ENCODE peak calls at places on chromosomes 4 and X, in eight cellular contexts. One of them, this sample, is unnamed.

GRCh38 chr4:78468272-78468671 is 83.3 kb upstream of the ANXA3 start:
- DNase-seq in GDM1: no peak
- DNase-seq in DMS153: no peak
- DNase-seq in hippocampal formation: no peak
- DNase-seq in stomach: no peak
- DNase-seq in activated naive CD4-positive, alpha-beta T cell treated with anti-CD3 and anti-CD28 coated beads for 36 hours: no peak
- DNase-seq in activated naive CD8-positive, alpha-beta T cell treated with anti-CD3 and anti-CD28 coated beads, Interleukin-2, amount 50 U/mL, for 24 hours: no peak
- DNase-seq in brain pericyte: no peak
- DNase-seq in this sample: no peak

GRCh38 chr4:123599920-123600394 is 203.4 kb downstream of the SPRY1 start:
- DNase-seq in brain pericyte: no peak
- DNase-seq in GDM1: peak; percentile 93
- DNase-seq in stomach: peak; percentile 62
- DNase-seq in DMS153: peak; percentile 90
- DNase-seq in activated naive CD8-positive, alpha-beta T cell treated with anti-CD3 and anti-CD28 coated beads, Interleukin-2, amount 50 U/mL, for 24 hours: peak; percentile 51
- DNase-seq in activated naive CD4-positive, alpha-beta T cell treated with anti-CD3 and anti-CD28 coated beads for 36 hours: peak; percentile 48
- DNase-seq in hippocampal formation: peak; percentile 60
- DNase-seq in this sample: peak; percentile 95

GRCh38 chr4:29852537-29852936 is 867.6 kb upstream of the PCDH7 start:
- DNase-seq in hippocampal formation: no peak
- DNase-seq in activated naive CD4-positive, alpha-beta T cell treated with anti-CD3 and anti-CD28 coated beads for 36 hours: no peak
- DNase-seq in brain pericyte: no peak
- DNase-seq in DMS153: peak; percentile 62
- DNase-seq in GDM1: no peak
- DNase-seq in activated naive CD8-positive, alpha-beta T cell treated with anti-CD3 and anti-CD28 coated beads, Interleukin-2, amount 50 U/mL, for 24 hours: no peak
- DNase-seq in stomach: no peak
- DNase-seq in this sample: no peak

GRCh38 chr4:7892212-7893019 is 47.2 kb downstream of the AFAP1 start:
- DNase-seq in stomach: no peak
- DNase-seq in brain pericyte: peak; percentile 91
- DNase-seq in hippocampal formation: no peak
- DNase-seq in activated naive CD8-positive, alpha-beta T cell treated with anti-CD3 and anti-CD28 coated beads, Interleukin-2, amount 50 U/mL, for 24 hours: no peak
- DNase-seq in GDM1: no peak
- DNase-seq in activated naive CD4-positive, alpha-beta T cell treated with anti-CD3 and anti-CD28 coated beads for 36 hours: no peak
- DNase-seq in DMS153: no peak
- DNase-seq in this sample: no peak

GRCh38 chr4:94701606-94702300 is 56.0 kb upstream of the BMPR1B start:
- DNase-seq in activated naive CD4-positive, alpha-beta T cell treated with anti-CD3 and anti-CD28 coated beads for 36 hours: no peak
- DNase-seq in activated naive CD8-positive, alpha-beta T cell treated with anti-CD3 and anti-CD28 coated beads, Interleukin-2, amount 50 U/mL, for 24 hours: no peak
- DNase-seq in stomach: no peak
- DNase-seq in GDM1: no peak
- DNase-seq in DMS153: no peak
- DNase-seq in brain pericyte: no peak
- DNase-seq in hippocampal formation: no peak
- DNase-seq in this sample: no peak

GRCh38 chr4:34878961-34879360 is 1365.4 kb downstream of the ARAP2 start:
- DNase-seq in activated naive CD4-positive, alpha-beta T cell treated with anti-CD3 and anti-CD28 coated beads for 36 hours: no peak
- DNase-seq in GDM1: no peak
- DNase-seq in hippocampal formation: no peak
- DNase-seq in brain pericyte: no peak
- DNase-seq in stomach: no peak
- DNase-seq in activated naive CD8-positive, alpha-beta T cell treated with anti-CD3 and anti-CD28 coated beads, Interleukin-2, amount 50 U/mL, for 24 hours: no peak
- DNase-seq in DMS153: no peak
- DNase-seq in this sample: no peak

GRCh38 chr4:120156115-120156718 is 89.6 kb upstream of the MAD2L1 start:
- DNase-seq in stomach: no peak
- DNase-seq in activated naive CD4-positive, alpha-beta T cell treated with anti-CD3 and anti-CD28 coated beads for 36 hours: peak; percentile 32
- DNase-seq in DMS153: peak; percentile 36
- DNase-seq in brain pericyte: peak; percentile 37
- DNase-seq in activated naive CD8-positive, alpha-beta T cell treated with anti-CD3 and anti-CD28 coated beads, Interleukin-2, amount 50 U/mL, for 24 hours: peak; percentile 2
- DNase-seq in GDM1: peak; percentile 1
- DNase-seq in hippocampal formation: no peak
- DNase-seq in this sample: peak; percentile 57

GRCh38 chr4:189815404-189816192 is 125.1 kb upstream of the FRG1 start:
- DNase-seq in brain pericyte: no peak
- DNase-seq in hippocampal formation: no peak
- DNase-seq in stomach: no peak
- DNase-seq in DMS153: no peak
- DNase-seq in activated naive CD4-positive, alpha-beta T cell treated with anti-CD3 and anti-CD28 coated beads for 36 hours: no peak
- DNase-seq in activated naive CD8-positive, alpha-beta T cell treated with anti-CD3 and anti-CD28 coated beads, Interleukin-2, amount 50 U/mL, for 24 hours: no peak
- DNase-seq in GDM1: no peak
- DNase-seq in this sample: no peak

GRCh38 chrX:17669891-17670290 is 67.4 kb upstream of the SCML1 start:
- DNase-seq in brain pericyte: no peak
- DNase-seq in hippocampal formation: peak; percentile 10
- DNase-seq in DMS153: no peak
- DNase-seq in activated naive CD4-positive, alpha-beta T cell treated with anti-CD3 and anti-CD28 coated beads for 36 hours: no peak
- DNase-seq in GDM1: no peak
- DNase-seq in stomach: no peak
- DNase-seq in activated naive CD8-positive, alpha-beta T cell treated with anti-CD3 and anti-CD28 coated beads, Interleukin-2, amount 50 U/mL, for 24 hours: no peak
- DNase-seq in this sample: no peak

GRCh38 chr4:153451931-153452660 is 14.1 kb upstream of the TMEM131L start:
- DNase-seq in hippocampal formation: no peak
- DNase-seq in activated naive CD4-positive, alpha-beta T cell treated with anti-CD3 and anti-CD28 coated beads for 36 hours: no peak
- DNase-seq in activated naive CD8-positive, alpha-beta T cell treated with anti-CD3 and anti-CD28 coated beads, Interleukin-2, amount 50 U/mL, for 24 hours: no peak
- DNase-seq in DMS153: no peak
- DNase-seq in GDM1: no peak
- DNase-seq in brain pericyte: peak; percentile 68
- DNase-seq in stomach: no peak
- DNase-seq in this sample: peak; percentile 85

GRCh38 chr4:24262084-24262483 is 322.3 kb downstream of the DHX15 start:
- DNase-seq in activated naive CD4-positive, alpha-beta T cell treated with anti-CD3 and anti-CD28 coated beads for 36 hours: no peak
- DNase-seq in brain pericyte: no peak
- DNase-seq in activated naive CD8-positive, alpha-beta T cell treated with anti-CD3 and anti-CD28 coated beads, Interleukin-2, amount 50 U/mL, for 24 hours: no peak
- DNase-seq in hippocampal formation: no peak
- DNase-seq in DMS153: no peak
- DNase-seq in GDM1: no peak
- DNase-seq in stomach: no peak
- DNase-seq in this sample: no peak

GRCh38 chr4:113113151-113113550 is 63.7 kb downstream of the ANK2 start:
- DNase-seq in activated naive CD8-positive, alpha-beta T cell treated with anti-CD3 and anti-CD28 coated beads, Interleukin-2, amount 50 U/mL, for 24 hours: no peak
- DNase-seq in hippocampal formation: no peak
- DNase-seq in brain pericyte: no peak
- DNase-seq in activated naive CD4-positive, alpha-beta T cell treated with anti-CD3 and anti-CD28 coated beads for 36 hours: no peak
- DNase-seq in GDM1: no peak
- DNase-seq in stomach: no peak
- DNase-seq in DMS153: no peak
- DNase-seq in this sample: no peak

GRCh38 chr4:122930877-122931276 is 8.5 kb upstream of the NUDT6 start:
- DNase-seq in brain pericyte: no peak
- DNase-seq in stomach: no peak
- DNase-seq in hippocampal formation: no peak
- DNase-seq in activated naive CD8-positive, alpha-beta T cell treated with anti-CD3 and anti-CD28 coated beads, Interleukin-2, amount 50 U/mL, for 24 hours: no peak
- DNase-seq in activated naive CD4-positive, alpha-beta T cell treated with anti-CD3 and anti-CD28 coated beads for 36 hours: no peak
- DNase-seq in DMS153: no peak
- DNase-seq in GDM1: no peak
- DNase-seq in this sample: peak; percentile 58

GRCh38 chrX:39611468-39611867 is 486.3 kb downstream of the BCOR start:
- DNase-seq in brain pericyte: no peak
- DNase-seq in activated naive CD4-positive, alpha-beta T cell treated with anti-CD3 and anti-CD28 coated beads for 36 hours: no peak
- DNase-seq in activated naive CD8-positive, alpha-beta T cell treated with anti-CD3 and anti-CD28 coated beads, Interleukin-2, amount 50 U/mL, for 24 hours: no peak
- DNase-seq in stomach: no peak
- DNase-seq in hippocampal formation: no peak
- DNase-seq in DMS153: no peak
- DNase-seq in GDM1: no peak
- DNase-seq in this sample: no peak

GRCh38 chrX:37627602-37628001 is 56.1 kb downstream of the LANCL3 start:
- DNase-seq in brain pericyte: no peak
- DNase-seq in activated naive CD8-positive, alpha-beta T cell treated with anti-CD3 and anti-CD28 coated beads, Interleukin-2, amount 50 U/mL, for 24 hours: no peak
- DNase-seq in DMS153: no peak
- DNase-seq in activated naive CD4-positive, alpha-beta T cell treated with anti-CD3 and anti-CD28 coated beads for 36 hours: no peak
- DNase-seq in stomach: peak; percentile 83
- DNase-seq in GDM1: no peak
- DNase-seq in hippocampal formation: no peak
- DNase-seq in this sample: no peak

GRCh38 chrX:120301497-120301896 is 9.8 kb downstream of the TMEM255A start:
- DNase-seq in DMS153: no peak
- DNase-seq in brain pericyte: no peak
- DNase-seq in GDM1: no peak
- DNase-seq in hippocampal formation: no peak
- DNase-seq in activated naive CD8-positive, alpha-beta T cell treated with anti-CD3 and anti-CD28 coated beads, Interleukin-2, amount 50 U/mL, for 24 hours: no peak
- DNase-seq in stomach: no peak
- DNase-seq in activated naive CD4-positive, alpha-beta T cell treated with anti-CD3 and anti-CD28 coated beads for 36 hours: no peak
- DNase-seq in this sample: no peak

GRCh38 chrX:12011075-12011474 is 127.2 kb upstream of the FRMPD4 start:
- DNase-seq in stomach: no peak
- DNase-seq in activated naive CD8-positive, alpha-beta T cell treated with anti-CD3 and anti-CD28 coated beads, Interleukin-2, amount 50 U/mL, for 24 hours: no peak
- DNase-seq in GDM1: no peak
- DNase-seq in activated naive CD4-positive, alpha-beta T cell treated with anti-CD3 and anti-CD28 coated beads for 36 hours: no peak
- DNase-seq in brain pericyte: no peak
- DNase-seq in hippocampal formation: no peak
- DNase-seq in DMS153: no peak
- DNase-seq in this sample: no peak

GRCh38 chrX:134512566-134512965 is 52.6 kb downstream of the HPRT1 start:
- DNase-seq in activated naive CD8-positive, alpha-beta T cell treated with anti-CD3 and anti-CD28 coated beads, Interleukin-2, amount 50 U/mL, for 24 hours: no peak
- DNase-seq in brain pericyte: no peak
- DNase-seq in hippocampal formation: no peak
- DNase-seq in GDM1: no peak
- DNase-seq in stomach: no peak
- DNase-seq in DMS153: no peak
- DNase-seq in activated naive CD4-positive, alpha-beta T cell treated with anti-CD3 and anti-CD28 coated beads for 36 hours: no peak
- DNase-seq in this sample: no peak

GRCh38 chrX:41922694-41923171 is 621 bp downstream of the CASK start:
- DNase-seq in activated naive CD8-positive, alpha-beta T cell treated with anti-CD3 and anti-CD28 coated beads, Interleukin-2, amount 50 U/mL, for 24 hours: peak; percentile 14
- DNase-seq in GDM1: no peak
- DNase-seq in hippocampal formation: peak; percentile 1
- DNase-seq in activated naive CD4-positive, alpha-beta T cell treated with anti-CD3 and anti-CD28 coated beads for 36 hours: peak; percentile 23
- DNase-seq in stomach: no peak
- DNase-seq in brain pericyte: no peak
- DNase-seq in DMS153: no peak
- DNase-seq in this sample: no peak

GRCh38 chrX:134732676-134733075 is 74.4 kb upstream of the PLAC1 start:
- DNase-seq in DMS153: no peak
- DNase-seq in brain pericyte: no peak
- DNase-seq in stomach: no peak
- DNase-seq in activated naive CD4-positive, alpha-beta T cell treated with anti-CD3 and anti-CD28 coated beads for 36 hours: no peak
- DNase-seq in hippocampal formation: no peak
- DNase-seq in GDM1: no peak
- DNase-seq in activated naive CD8-positive, alpha-beta T cell treated with anti-CD3 and anti-CD28 coated beads, Interleukin-2, amount 50 U/mL, for 24 hours: no peak
- DNase-seq in this sample: no peak

GRCh38 chr4:38612996-38613395 is 51.0 kb upstream of the KLF3 start:
- DNase-seq in GDM1: no peak
- DNase-seq in hippocampal formation: no peak
- DNase-seq in stomach: no peak
- DNase-seq in DMS153: peak; percentile 22
- DNase-seq in activated naive CD4-positive, alpha-beta T cell treated with anti-CD3 and anti-CD28 coated beads for 36 hours: no peak
- DNase-seq in activated naive CD8-positive, alpha-beta T cell treated with anti-CD3 and anti-CD28 coated beads, Interleukin-2, amount 50 U/mL, for 24 hours: no peak
- DNase-seq in brain pericyte: no peak
- DNase-seq in this sample: no peak

GRCh38 chr4:139015948-139016451 is 419 bp downstream of the NOCT start:
- DNase-seq in hippocampal formation: peak; percentile 31
- DNase-seq in GDM1: no peak
- DNase-seq in activated naive CD8-positive, alpha-beta T cell treated with anti-CD3 and anti-CD28 coated beads, Interleukin-2, amount 50 U/mL, for 24 hours: peak; percentile 47
- DNase-seq in DMS153: no peak
- DNase-seq in stomach: peak; percentile 56
- DNase-seq in activated naive CD4-positive, alpha-beta T cell treated with anti-CD3 and anti-CD28 coated beads for 36 hours: peak; percentile 52
- DNase-seq in brain pericyte: no peak
- DNase-seq in this sample: no peak

GRCh38 chrX:154064637-154065435 is 32.7 kb downstream of the MECP2 start:
- DNase-seq in hippocampal formation: no peak
- DNase-seq in stomach: no peak
- DNase-seq in activated naive CD8-positive, alpha-beta T cell treated with anti-CD3 and anti-CD28 coated beads, Interleukin-2, amount 50 U/mL, for 24 hours: no peak
- DNase-seq in GDM1: no peak
- DNase-seq in DMS153: no peak
- DNase-seq in brain pericyte: no peak
- DNase-seq in activated naive CD4-positive, alpha-beta T cell treated with anti-CD3 and anti-CD28 coated beads for 36 hours: no peak
- DNase-seq in this sample: no peak

GRCh38 chr4:148694702-148695101 is 252.5 kb upstream of the NR3C2 start:
- DNase-seq in activated naive CD8-positive, alpha-beta T cell treated with anti-CD3 and anti-CD28 coated beads, Interleukin-2, amount 50 U/mL, for 24 hours: no peak
- DNase-seq in DMS153: no peak
- DNase-seq in hippocampal formation: no peak
- DNase-seq in GDM1: no peak
- DNase-seq in brain pericyte: no peak
- DNase-seq in stomach: no peak
- DNase-seq in activated naive CD4-positive, alpha-beta T cell treated with anti-CD3 and anti-CD28 coated beads for 36 hours: no peak
- DNase-seq in this sample: no peak

GRCh38 chrX:108811891-108812290 is 75.5 kb upstream of the IRS4 start:
- DNase-seq in brain pericyte: no peak
- DNase-seq in hippocampal formation: no peak
- DNase-seq in activated naive CD4-positive, alpha-beta T cell treated with anti-CD3 and anti-CD28 coated beads for 36 hours: no peak
- DNase-seq in activated naive CD8-positive, alpha-beta T cell treated with anti-CD3 and anti-CD28 coated beads, Interleukin-2, amount 50 U/mL, for 24 hours: no peak
- DNase-seq in GDM1: no peak
- DNase-seq in DMS153: no peak
- DNase-seq in stomach: no peak
- DNase-seq in this sample: no peak

GRCh38 chr4:4519296-4519898 is 22.5 kb downstream of the STX18 start:
- DNase-seq in GDM1: no peak
- DNase-seq in activated naive CD8-positive, alpha-beta T cell treated with anti-CD3 and anti-CD28 coated beads, Interleukin-2, amount 50 U/mL, for 24 hours: no peak
- DNase-seq in stomach: no peak
- DNase-seq in DMS153: no peak
- DNase-seq in activated naive CD4-positive, alpha-beta T cell treated with anti-CD3 and anti-CD28 coated beads for 36 hours: no peak
- DNase-seq in brain pericyte: no peak
- DNase-seq in hippocampal formation: no peak
- DNase-seq in this sample: no peak

GRCh38 chr4:155602351-155603140 is 64.1 kb upstream of the GUCY1A1 start:
- DNase-seq in activated naive CD8-positive, alpha-beta T cell treated with anti-CD3 and anti-CD28 coated beads, Interleukin-2, amount 50 U/mL, for 24 hours: no peak
- DNase-seq in brain pericyte: no peak
- DNase-seq in activated naive CD4-positive, alpha-beta T cell treated with anti-CD3 and anti-CD28 coated beads for 36 hours: no peak
- DNase-seq in stomach: no peak
- DNase-seq in DMS153: no peak
- DNase-seq in GDM1: no peak
- DNase-seq in hippocampal formation: no peak
- DNase-seq in this sample: no peak

GRCh38 chrX:28170713-28171112 is 189.5 kb upstream of the DCAF8L1 start:
- DNase-seq in GDM1: no peak
- DNase-seq in brain pericyte: no peak
- DNase-seq in activated naive CD8-positive, alpha-beta T cell treated with anti-CD3 and anti-CD28 coated beads, Interleukin-2, amount 50 U/mL, for 24 hours: no peak
- DNase-seq in hippocampal formation: no peak
- DNase-seq in DMS153: no peak
- DNase-seq in stomach: no peak
- DNase-seq in activated naive CD4-positive, alpha-beta T cell treated with anti-CD3 and anti-CD28 coated beads for 36 hours: no peak
- DNase-seq in this sample: no peak

GRCh38 chr4:7842384-7843279 is 97.0 kb downstream of the AFAP1 start:
- DNase-seq in activated naive CD4-positive, alpha-beta T cell treated with anti-CD3 and anti-CD28 coated beads for 36 hours: no peak
- DNase-seq in hippocampal formation: no peak
- DNase-seq in brain pericyte: no peak
- DNase-seq in activated naive CD8-positive, alpha-beta T cell treated with anti-CD3 and anti-CD28 coated beads, Interleukin-2, amount 50 U/mL, for 24 hours: no peak
- DNase-seq in stomach: no peak
- DNase-seq in DMS153: no peak
- DNase-seq in GDM1: no peak
- DNase-seq in this sample: no peak

GRCh38 chrX:152847281-152847680 is 16.4 kb downstream of the NSDHL start:
- DNase-seq in brain pericyte: no peak
- DNase-seq in activated naive CD8-positive, alpha-beta T cell treated with anti-CD3 and anti-CD28 coated beads, Interleukin-2, amount 50 U/mL, for 24 hours: no peak
- DNase-seq in DMS153: no peak
- DNase-seq in GDM1: peak; percentile 1
- DNase-seq in activated naive CD4-positive, alpha-beta T cell treated with anti-CD3 and anti-CD28 coated beads for 36 hours: no peak
- DNase-seq in hippocampal formation: no peak
- DNase-seq in stomach: no peak
- DNase-seq in this sample: no peak

GRCh38 chr4:70399319-70399718 is 1.6 kb downstream of the OPRPN start:
- DNase-seq in brain pericyte: no peak
- DNase-seq in hippocampal formation: no peak
- DNase-seq in DMS153: no peak
- DNase-seq in activated naive CD8-positive, alpha-beta T cell treated with anti-CD3 and anti-CD28 coated beads, Interleukin-2, amount 50 U/mL, for 24 hours: no peak
- DNase-seq in activated naive CD4-positive, alpha-beta T cell treated with anti-CD3 and anti-CD28 coated beads for 36 hours: no peak
- DNase-seq in stomach: no peak
- DNase-seq in GDM1: no peak
- DNase-seq in this sample: no peak

GRCh38 chr4:14841801-14842748 is 160.2 kb upstream of the CPEB2 start:
- DNase-seq in stomach: peak; percentile 61
- DNase-seq in activated naive CD8-positive, alpha-beta T cell treated with anti-CD3 and anti-CD28 coated beads, Interleukin-2, amount 50 U/mL, for 24 hours: no peak
- DNase-seq in brain pericyte: no peak
- DNase-seq in hippocampal formation: no peak
- DNase-seq in activated naive CD4-positive, alpha-beta T cell treated with anti-CD3 and anti-CD28 coated beads for 36 hours: no peak
- DNase-seq in DMS153: peak; percentile 64
- DNase-seq in GDM1: no peak
- DNase-seq in this sample: no peak

GRCh38 chr4:86927843-86928395 is 6.9 kb upstream of the AFF1 start:
- DNase-seq in activated naive CD8-positive, alpha-beta T cell treated with anti-CD3 and anti-CD28 coated beads, Interleukin-2, amount 50 U/mL, for 24 hours: no peak
- DNase-seq in hippocampal formation: no peak
- DNase-seq in activated naive CD4-positive, alpha-beta T cell treated with anti-CD3 and anti-CD28 coated beads for 36 hours: peak; percentile 55
- DNase-seq in DMS153: no peak
- DNase-seq in GDM1: no peak
- DNase-seq in stomach: no peak
- DNase-seq in brain pericyte: peak; percentile 32
- DNase-seq in this sample: peak; percentile 51

GRCh38 chrX:133365886-133366611 is 49.2 kb downstream of the GPC4 start:
- DNase-seq in hippocampal formation: no peak
- DNase-seq in activated naive CD8-positive, alpha-beta T cell treated with anti-CD3 and anti-CD28 coated beads, Interleukin-2, amount 50 U/mL, for 24 hours: no peak
- DNase-seq in DMS153: no peak
- DNase-seq in brain pericyte: no peak
- DNase-seq in GDM1: no peak
- DNase-seq in activated naive CD4-positive, alpha-beta T cell treated with anti-CD3 and anti-CD28 coated beads for 36 hours: no peak
- DNase-seq in stomach: no peak
- DNase-seq in this sample: no peak